ENCODE peak calls at places on chromosomes 7 and 10, in seven cellular contexts. C is T-helper 1 cell, J is bronchial epithelial cell, D is left lung, X is DMS 273 treated with DMSO at 0.1 percent for 48 hours, S is GM19239, N is SW480. Y is an unnamed sample.

GRCh38 chr10:119306964-119307363 is 99.6 kb downstream of the GRK5 start:
- DNase-seq in C (no peak), J (peak), D (no peak), X (no peak), S (no peak), N (no peak), Y (no peak)

GRCh38 chr7:28564755-28565374 is 152.5 kb downstream of the CREB5 start:
- DNase-seq in C (no peak), J (no peak), D (no peak), X (no peak), S (no peak), N (no peak), Y (no peak)

GRCh38 chr10:103765168-103765567 is 90.2 kb downstream of the SH3PXD2A start:
- DNase-seq in C (no peak), J (peak), D (no peak), X (no peak), S (no peak), N (peak), Y (no peak)

GRCh38 chr10:26368463-26368862 is 69.7 kb upstream of the APBB1IP start:
- DNase-seq in C (no peak), J (no peak), D (no peak), X (no peak), S (no peak), N (no peak), Y (no peak)

GRCh38 chr10:75105576-75106197 is 5.8 kb upstream of the SAMD8 start:
- DNase-seq in C (no peak), J (no peak), D (no peak), X (no peak), S (no peak), N (no peak), Y (no peak)

GRCh38 chr7:76262683-76263402 is 39.6 kb upstream of the HSPB1 start:
- DNase-seq in C (no peak), J (peak), D (peak), X (peak), S (peak), N (peak), Y (peak)

GRCh38 chr7:150974468-150975391 is 3.4 kb downstream of the KCNH2 start:
- DNase-seq in C (peak), J (no peak), D (no peak), X (peak), S (peak), N (peak), Y (peak)

GRCh38 chr10:125123363-125124113 is 36.8 kb downstream of the CTBP2 start:
- DNase-seq in C (no peak), J (peak), D (peak), X (no peak), S (no peak), N (peak), Y (no peak)

GRCh38 chr7:19117870-19118608 is 603 bp upstream of the TWIST1 start:
- DNase-seq in C (no peak), J (no peak), D (no peak), X (no peak), S (no peak), N (no peak), Y (no peak)

GRCh38 chr10:116470768-116471415 is 43.2 kb downstream of the PNLIPRP3 start:
- DNase-seq in C (no peak), J (peak), D (no peak), X (no peak), S (no peak), N (peak), Y (peak)

GRCh38 chr10:106504536-106504935 is 660.0 kb downstream of the SORCS1 start:
- DNase-seq in C (no peak), J (no peak), D (no peak), X (no peak), S (no peak), N (no peak), Y (no peak)

GRCh38 chr10:70381491-70382421 is 669 bp downstream of the LRRC20 start:
- DNase-seq in C (no peak), J (no peak), D (no peak), X (peak), S (peak), N (peak), Y (peak)

GRCh38 chr10:79344502-79345195 is 2.6 kb upstream of the PPIF start:
- DNase-seq in C (no peak), J (no peak), D (no peak), X (no peak), S (no peak), N (no peak), Y (peak)